ENCODE peak calls at places on chromosomes 1 and 21, in six cellular contexts. Y, D, U, E, A and J are unnamed samples.
A peak's percentile ranks its signal among the peaks of the same experiment; 100 is the strongest.

GRCh38 chr1:202107321-202107761 is 15.4 kb upstream of the GPR37L1 start:
- DNase-seq in D (no peak), E (no peak), Y (no peak), U (no peak), A (no peak), J (no peak)

GRCh38 chr1:154329551-154330131 is 4.3 kb downstream of the ATP8B2 start:
- DNase-seq in A (no peak), Y (no peak), D (no peak), U (no peak), E (no peak), J (no peak)

GRCh38 chr1:201947697-201948008 is 1.3 kb upstream of the LMOD1 start:
- DNase-seq in E (no peak), Y (no peak), U (no peak), A (no peak), D (no peak), J (no peak)

GRCh38 chr21:35257413-35257812 is 208.3 kb upstream of the RUNX1 start:
- DNase-seq in U (peak; percentile 96), Y (no peak), E (no peak), D (no peak), A (no peak), J (peak; percentile 90)

GRCh38 chr1:239951518-239952130 is 140.1 kb upstream of the FMN2 start:
- DNase-seq in E (peak; percentile 54), U (peak; percentile 73), D (peak; percentile 52), Y (peak; percentile 52), A (peak; percentile 72), J (peak; percentile 60)

GRCh38 chr1:209861242-209861641 is 33.5 kb downstream of the UTP25 start:
- DNase-seq in E (no peak), U (no peak), D (no peak), Y (no peak), A (no peak), J (no peak)

GRCh38 chr1:167805041-167805556 is 83.3 kb downstream of the MPZL1 start:
- DNase-seq in Y (no peak), U (no peak), A (no peak), E (no peak), D (no peak), J (no peak)

GRCh38 chr1:160206421-160207117 is 1.4 kb downstream of the PEA15 start:
- DNase-seq in D (peak; percentile 30), Y (peak; percentile 57), U (peak; percentile 90), E (peak; percentile 70), A (no peak), J (peak; percentile 90)

GRCh38 chr1:168722964-168723363 is 6.0 kb downstream of the DPT start:
- DNase-seq in A (no peak), E (no peak), U (no peak), D (no peak), Y (no peak), J (no peak)

GRCh38 chr1:162081316-162081715 is 11.8 kb downstream of the NOS1AP start:
- DNase-seq in U (no peak), A (no peak), D (no peak), Y (no peak), E (no peak), J (no peak)

GRCh38 chr21:30482130-30482529 is 2.0 kb upstream of the KRTAP19-1 start:
- DNase-seq in D (no peak), Y (no peak), A (no peak), U (no peak), E (no peak), J (no peak)

GRCh38 chr1:5955479-5955977 is 36.7 kb downstream of the NPHP4 start:
- DNase-seq in E (no peak), Y (no peak), U (no peak), A (no peak), D (no peak), J (no peak)

GRCh38 chr1:236131916-236132315 is 10.4 kb upstream of the GPR137B start:
- DNase-seq in A (no peak), D (no peak), E (no peak), Y (no peak), U (no peak), J (no peak)

GRCh38 chr1:19420606-19421005 is 64.7 kb downstream of the CAPZB start:
- DNase-seq in U (no peak), Y (no peak), E (no peak), A (no peak), D (no peak), J (no peak)

GRCh38 chr1:935751-936231 is 12.1 kb downstream of the SAMD11 start:
- DNase-seq in E (no peak), A (no peak), Y (peak; percentile 58), D (no peak), U (no peak), J (peak; percentile 40)

GRCh38 chr21:41559658-41560599 is 52.0 kb upstream of the TMPRSS2 start:
- DNase-seq in A (no peak), E (no peak), Y (no peak), D (no peak), U (no peak), J (no peak)

GRCh38 chr1:183033205-183033604 is 10.0 kb downstream of the LAMC1 start:
- DNase-seq in A (no peak), U (no peak), E (no peak), D (no peak), Y (no peak), J (no peak)

DNA sequence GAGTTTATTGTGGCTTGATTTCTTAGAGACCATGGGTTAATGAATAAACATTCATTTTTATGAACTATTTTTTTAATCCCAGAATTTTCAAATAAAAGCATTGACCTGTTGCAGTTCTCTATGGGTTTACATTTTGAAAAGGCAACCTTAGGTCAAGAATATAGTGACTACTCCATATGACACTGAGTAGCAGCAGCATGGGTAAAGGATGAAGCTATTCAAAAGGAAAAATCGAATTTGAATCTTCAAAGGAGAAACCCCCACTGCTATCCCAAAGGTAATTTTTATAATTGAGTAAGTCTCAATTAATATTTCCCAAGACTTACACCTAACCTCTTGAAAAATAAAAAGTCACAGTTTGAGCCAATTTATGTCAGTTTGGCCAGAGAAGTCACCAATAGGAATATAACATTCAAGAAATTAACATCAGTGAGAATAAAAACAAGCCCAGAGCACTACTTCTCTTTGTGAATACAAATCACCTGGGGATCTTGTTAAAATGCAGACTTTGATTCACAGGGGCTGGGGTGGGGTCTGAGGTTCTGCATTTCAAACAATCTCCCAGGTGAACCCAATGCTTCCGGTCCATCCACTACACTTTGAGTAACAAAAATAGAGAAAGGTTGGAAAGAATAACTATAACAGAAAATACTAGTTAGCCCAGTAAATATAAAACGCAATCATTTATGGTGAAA is 39.8 kb downstream of the USP1 start:
- DNase-seq in A (no peak), D (no peak), U (no peak), Y (peak; percentile 39), E (no peak), J (no peak)
- H3K14ac ChIP-seq in A (no peak overlapping the region), D (no peak overlapping the region), U (no peak overlapping the region), Y (no peak overlapping the region), E (no peak overlapping the region), J (no peak overlapping the region)

GRCh38 chr1:89953072-89953626 is 41.8 kb upstream of the ZNF326 start:
- DNase-seq in Y (peak; percentile 67), D (no peak), A (peak; percentile 52), U (peak; percentile 92), E (peak; percentile 90), J (peak; percentile 67)

GRCh38 chr1:89953929-89954328 is 41.0 kb upstream of the ZNF326 start:
- DNase-seq in U (no peak), Y (no peak), A (no peak), E (no peak), D (no peak), J (no peak)

GRCh38 chr1:89955806-89956205 is 39.1 kb upstream of the ZNF326 start:
- DNase-seq in D (no peak), Y (no peak), A (no peak), U (no peak), E (peak; percentile 10), J (no peak)

GRCh38 chr1:89955311-89955710 is 39.6 kb upstream of the ZNF326 start:
- DNase-seq in D (no peak), A (no peak), Y (no peak), U (no peak), E (peak; percentile 85), J (no peak)

GRCh38 chr1:89954401-89954800 is 40.5 kb upstream of the ZNF326 start:
- DNase-seq in U (no peak), Y (no peak), A (peak; percentile 35), D (no peak), E (peak; percentile 75), J (no peak)
- H3K14ac ChIP-seq in U (peak overlapping the region; percentile 78), Y (no peak overlapping the region), A (no peak overlapping the region), D (no peak overlapping the region), E (no peak overlapping the region), J (no peak overlapping the region)

DNA sequence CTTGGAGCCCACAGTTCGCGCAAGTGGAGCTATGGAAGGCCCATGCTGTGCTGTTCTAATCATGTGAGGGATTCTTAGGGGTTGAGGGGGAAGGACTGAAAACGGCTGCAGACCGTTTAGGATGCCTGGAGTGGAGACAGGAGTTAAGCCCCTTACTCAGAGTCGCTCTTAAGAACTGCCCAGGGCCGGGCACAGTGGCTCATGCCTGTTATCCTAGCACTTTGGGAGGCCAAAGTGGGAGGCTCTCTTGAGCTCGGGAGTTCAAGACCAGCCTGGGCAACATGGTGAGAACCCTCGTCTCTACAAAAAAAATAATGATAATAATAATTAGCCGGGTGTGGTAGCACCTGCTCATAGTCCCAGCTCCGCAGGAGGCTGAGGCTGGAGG is 1.1 kb downstream of the ZNF672 start:
- DNase-seq in D (no peak), U (no peak), E (no peak), Y (no peak), A (no peak), J (no peak)
- H3K14ac ChIP-seq in D (no peak overlapping the region), U (peak overlapping the region; percentile 95), E (peak overlapping the region; percentile 5), Y (peak overlapping the region; percentile 55), A (no peak overlapping the region), J (no peak overlapping the region)

GRCh38 chr1:199174336-199174735 is 535.5 kb downstream of the PTPRC start:
- DNase-seq in E (no peak), A (no peak), D (no peak), Y (no peak), U (no peak), J (peak; percentile 16)
- H3K14ac ChIP-seq in E (no peak overlapping the region), A (no peak overlapping the region), D (no peak overlapping the region), Y (no peak overlapping the region), U (no peak overlapping the region), J (no peak overlapping the region)

DNA sequence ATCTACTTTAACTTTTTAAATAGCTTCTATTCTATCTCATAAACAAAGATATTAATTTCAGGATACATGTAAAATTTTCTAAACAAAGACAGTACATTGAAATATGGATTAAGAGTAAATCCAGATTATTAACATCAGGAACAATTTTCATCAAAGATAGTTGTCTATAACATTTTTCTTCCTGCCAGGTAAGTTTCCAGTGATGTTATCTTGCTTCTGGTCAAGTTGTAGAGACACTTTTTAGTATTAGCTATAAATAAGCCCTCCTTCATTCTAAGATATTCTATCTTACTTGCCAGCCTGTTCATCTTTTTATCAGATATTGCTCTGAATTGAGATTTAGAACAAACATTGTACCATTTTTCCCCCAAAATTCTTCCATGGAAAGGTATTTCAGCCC is 94.4 kb upstream of the KCTD3 start:
- DNase-seq in D (no peak), A (no peak), U (no peak), E (no peak), Y (no peak), J (no peak)
- H3K14ac ChIP-seq in D (no peak overlapping the region), A (no peak overlapping the region), U (no peak overlapping the region), E (no peak overlapping the region), Y (no peak overlapping the region), J (no peak overlapping the region)

DNA sequence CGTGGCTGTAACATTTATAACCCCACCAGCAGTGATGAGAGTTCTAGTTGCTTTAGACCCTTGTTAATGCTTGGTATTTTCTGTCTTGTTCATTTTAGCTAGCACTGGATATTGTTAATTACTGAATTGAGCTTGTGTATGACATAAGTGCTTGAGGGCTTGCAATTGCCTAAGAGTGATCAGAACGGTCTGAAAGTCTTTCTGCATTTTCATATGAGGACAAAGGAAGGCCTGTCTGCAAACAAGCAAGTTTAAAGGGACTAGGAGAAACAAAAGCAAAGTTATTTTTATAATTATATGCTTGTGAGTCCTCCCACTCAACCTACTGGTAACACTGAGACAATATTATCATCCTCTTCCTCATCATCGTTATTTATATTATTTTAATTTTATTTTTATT is 305.5 kb upstream of the DUSP10 start:
- DNase-seq in D (no peak), Y (no peak), U (no peak), A (no peak), E (no peak), J (peak; percentile 46)
- H3K14ac ChIP-seq in D (no peak overlapping the region), Y (no peak overlapping the region), U (no peak overlapping the region), A (no peak overlapping the region), E (no peak overlapping the region), J (no peak overlapping the region)